ENCODE peak calls at places on chromosomes 3 and 15, in five cellular contexts. U is cardiac fibroblast, R is Peyer's patch, X is activated T-cell treated with anti-CD3 and anti-CD28 coated beads for 24 hours, O is left cardiac atrium. J is an unnamed sample.

GRCh38 chr3:194003128-194004057 is 132.6 kb upstream of the HES1 start:
- DNase-seq in O (peak), U (peak), R (peak), X (peak), J (no peak)

GRCh38 chr3:16512435-16513140 is 911 bp downstream of the RFTN1 start:
- DNase-seq in O (peak), U (peak), X (peak), R (peak), J (no peak)

GRCh38 chr15:64989331-64990167 is at the start of gene SPG21:
- DNase-seq in X (peak), U (peak), O (peak), R (peak), J (no peak)

GRCh38 chr3:172096881-172097420 is 57.6 kb downstream of the FNDC3B start:
- DNase-seq in O (no peak), X (no peak), R (no peak), U (peak), J (peak)

GRCh38 chr3:9765865-9766264 is 3.9 kb downstream of the CAMK1 start:
- DNase-seq in X (no peak), O (no peak), R (no peak), U (no peak), J (no peak)

GRCh38 chr3:47594792-47595191 is 16.1 kb upstream of the CSPG5 start:
- DNase-seq in X (no peak), R (no peak), U (no peak), O (no peak), J (no peak)

GRCh38 chr3:142976621-142977398 is 13.3 kb upstream of the PAQR9 start:
- DNase-seq in X (no peak), R (peak), U (peak), O (peak), J (no peak)

GRCh38 chr3:72049300-72049699 is 264.4 kb upstream of the PROK2 start:
- DNase-seq in R (no peak), U (no peak), X (no peak), O (no peak), J (no peak)

GRCh38 chr3:25386686-25387271 is 41.3 kb upstream of the RARB start:
- DNase-seq in U (no peak), O (no peak), R (no peak), X (no peak), J (no peak)

GRCh38 chr3:144053121-144053520 is 81.5 kb downstream of the DIPK2A start:
- DNase-seq in R (no peak), U (peak), X (no peak), O (no peak), J (peak)

GRCh38 chr3:178472941-178473340 is 63.3 kb upstream of the KCNMB2 start:
- DNase-seq in U (no peak), X (no peak), R (no peak), O (no peak), J (no peak)